ENCODE peak calls at places on chromosome 18, in eight cellular contexts. T is right cardiac atrium; S is T-helper 1 cell; W is GM23338; L is HTR-8/SVneo; H is D721Med; V is activated naive CD8-positive, alpha-beta T cell treated with anti-CD3 and anti-CD28 coated beads for 36 hours; F is spleen. G is an unnamed sample.

GRCh38 chr18:13220326-13220991 is 1.9 kb downstream of the LDLRAD4 start:
- DNase-seq in T (no peak), S (no peak), W (no peak), L (no peak), H (no peak), V (no peak), F (no peak), G (no peak)

GRCh38 chr18:45828917-45829811 is 3.7 kb downstream of the SIGLEC15 start:
- DNase-seq in T (no peak), S (no peak), W (no peak), L (no peak), H (no peak), V (no peak), F (peak; percentile 77), G (no peak)

GRCh38 chr18:80095414-80095813 is 13.6 kb upstream of the ADNP2 start:
- DNase-seq in T (no peak), S (no peak), W (no peak), L (no peak), H (no peak), V (no peak), F (no peak), G (no peak)

GRCh38 chr18:23712445-23712844 is 23.2 kb downstream of the LAMA3 start:
- DNase-seq in T (no peak), S (no peak), W (no peak), L (no peak), H (no peak), V (no peak), F (no peak), G (no peak)

GRCh38 chr18:12976305-12976704 is 14.9 kb upstream of the CEP192 start:
- DNase-seq in T (no peak), S (no peak), W (no peak), L (no peak), H (no peak), V (no peak), F (no peak), G (no peak)

GRCh38 chr18:42087876-42088275 is 132.8 kb downstream of the PIK3C3 start:
- DNase-seq in T (no peak), S (no peak), W (no peak), L (no peak), H (no peak), V (no peak), F (no peak), G (no peak)

GRCh38 chr18:45684341-45685115 is 39.5 kb upstream of the SLC14A1 start:
- DNase-seq in T (no peak), S (no peak), W (no peak), L (no peak), H (no peak), V (no peak), F (no peak), G (no peak)

GRCh38 chr18:55489034-55489741 is 98.8 kb downstream of the TCF4 start:
- DNase-seq in T (no peak), S (no peak), W (no peak), L (no peak), H (no peak), V (peak; percentile 17), F (no peak), G (no peak)

GRCh38 chr18:13300029-13300428 is 81.5 kb downstream of the LDLRAD4 start:
- DNase-seq in T (no peak), S (no peak), W (no peak), L (no peak), H (no peak), V (no peak), F (no peak), G (no peak)

GRCh38 chr18:43034683-43035500 is 80.6 kb downstream of the RIT2 start:
- DNase-seq in T (no peak), S (no peak), W (peak; percentile 95), L (no peak), H (no peak), V (no peak), F (no peak), G (no peak)

GRCh38 chr18:58929206-58929605 is 64.5 kb downstream of the ZNF532 start:
- DNase-seq in T (no peak), S (no peak), W (no peak), L (no peak), H (no peak), V (no peak), F (no peak), G (no peak)

GRCh38 chr18:55833543-55833942 is 245.6 kb upstream of the TCF4 start:
- DNase-seq in T (no peak), S (no peak), W (no peak), L (peak; percentile 66), H (no peak), V (no peak), F (no peak), G (no peak)